ENCODE peak calls at places on chromosomes 5 and 9, in six cellular contexts. I is ovary, Y is body of pancreas, K is GM12891, O is lower leg skin, L is IMR-90. U is an unnamed sample.

GRCh38 chr5:34517249-34517648 is 138.9 kb upstream of the RAI14 start:
- DNase-seq in I (no peak), Y (no peak), K (no peak), O (no peak), L (peak; percentile 86), U (no peak)

GRCh38 chr5:160434022-160434531 is 12.4 kb downstream of the PTTG1 start:
- DNase-seq in I (no peak), Y (peak; percentile 51), K (no peak), O (no peak), L (no peak), U (no peak)

GRCh38 chr5:6723122-6723885 is 10.1 kb downstream of the TENT4A start:
- DNase-seq in I (no peak), Y (no peak), K (no peak), O (no peak), L (no peak), U (no peak)

GRCh38 chr5:11602298-11602697 is 301.9 kb downstream of the CTNND2 start:
- DNase-seq in I (no peak), Y (no peak), K (no peak), O (no peak), L (no peak), U (no peak)

GRCh38 chr5:76153996-76154395 is 70.8 kb downstream of the SV2C start:
- DNase-seq in I (no peak), Y (no peak), K (no peak), O (no peak), L (no peak), U (no peak)

GRCh38 chr5:41510176-41510831 is at the start of gene PLCXD3:
- DNase-seq in I (peak; percentile 54), Y (peak; percentile 58), K (no peak), O (no peak), L (no peak), U (no peak)

GRCh38 chr9:107274096-107274495 is 9.0 kb upstream of the RAD23B start:
- DNase-seq in I (no peak), Y (no peak), K (no peak), O (no peak), L (no peak), U (peak; percentile 27)

GRCh38 chr9:130149654-130150286 is 22.4 kb upstream of the NCS1 start:
- DNase-seq in I (no peak), Y (no peak), K (no peak), O (no peak), L (no peak), U (no peak)

GRCh38 chr5:80712914-80713313 is 58.1 kb upstream of the DHFR start:
- DNase-seq in I (no peak), Y (no peak), K (no peak), O (no peak), L (no peak), U (no peak)

GRCh38 chr5:5885782-5886181 is 463.3 kb downstream of the ICE1 start:
- DNase-seq in I (no peak), Y (no peak), K (no peak), O (no peak), L (no peak), U (no peak)

GRCh38 chr9:78298046-78298511 is 1.2 kb downstream of the PSAT1 start:
- DNase-seq in I (no peak), Y (no peak), K (peak; percentile 22), O (no peak), L (no peak), U (peak; percentile 60)

GRCh38 chr5:154103223-154103622 is 64.5 kb downstream of the MFAP3 start:
- DNase-seq in I (no peak), Y (no peak), K (no peak), O (no peak), L (no peak), U (no peak)

GRCh38 chr5:150628936-150629485 is 11.4 kb upstream of the SYNPO start:
- DNase-seq in I (no peak), Y (no peak), K (no peak), O (no peak), L (no peak), U (no peak)

GRCh38 chr5:59126665-59127354 is 543.9 kb downstream of the RAB3C start:
- DNase-seq in I (no peak), Y (no peak), K (no peak), O (no peak), L (peak; percentile 55), U (no peak)

GRCh38 chr5:56607551-56607950 is 207.8 kb upstream of the MAP3K1 start:
- DNase-seq in I (no peak), Y (no peak), K (no peak), O (no peak), L (peak; percentile 50), U (no peak)

GRCh38 chr5:93926831-93927600 is 185.6 kb upstream of the POU5F2 start:
- DNase-seq in I (no peak), Y (no peak), K (no peak), O (no peak), L (peak; percentile 51), U (no peak)

GRCh38 chr5:6383376-6383775 is 5.0 kb upstream of the MED10 start:
- DNase-seq in I (no peak), Y (no peak), K (no peak), O (no peak), L (no peak), U (no peak)

GRCh38 chr5:168482361-168482760 is 3.9 kb upstream of the RARS1 start:
- DNase-seq in I (no peak), Y (no peak), K (no peak), O (no peak), L (no peak), U (no peak)

GRCh38 chr5:168489059-168489458 is 2.8 kb downstream of the RARS1 start:
- DNase-seq in I (no peak), Y (no peak), K (no peak), O (no peak), L (no peak), U (no peak)

GRCh38 chr5:168481330-168481788 is 4.9 kb upstream of the RARS1 start:
- DNase-seq in I (no peak), Y (no peak), K (peak; percentile 47), O (no peak), L (no peak), U (no peak)

GRCh38 chr5:168480601-168481000 is 5.7 kb upstream of the RARS1 start:
- DNase-seq in I (no peak), Y (no peak), K (no peak), O (no peak), L (no peak), U (no peak)

DNA sequence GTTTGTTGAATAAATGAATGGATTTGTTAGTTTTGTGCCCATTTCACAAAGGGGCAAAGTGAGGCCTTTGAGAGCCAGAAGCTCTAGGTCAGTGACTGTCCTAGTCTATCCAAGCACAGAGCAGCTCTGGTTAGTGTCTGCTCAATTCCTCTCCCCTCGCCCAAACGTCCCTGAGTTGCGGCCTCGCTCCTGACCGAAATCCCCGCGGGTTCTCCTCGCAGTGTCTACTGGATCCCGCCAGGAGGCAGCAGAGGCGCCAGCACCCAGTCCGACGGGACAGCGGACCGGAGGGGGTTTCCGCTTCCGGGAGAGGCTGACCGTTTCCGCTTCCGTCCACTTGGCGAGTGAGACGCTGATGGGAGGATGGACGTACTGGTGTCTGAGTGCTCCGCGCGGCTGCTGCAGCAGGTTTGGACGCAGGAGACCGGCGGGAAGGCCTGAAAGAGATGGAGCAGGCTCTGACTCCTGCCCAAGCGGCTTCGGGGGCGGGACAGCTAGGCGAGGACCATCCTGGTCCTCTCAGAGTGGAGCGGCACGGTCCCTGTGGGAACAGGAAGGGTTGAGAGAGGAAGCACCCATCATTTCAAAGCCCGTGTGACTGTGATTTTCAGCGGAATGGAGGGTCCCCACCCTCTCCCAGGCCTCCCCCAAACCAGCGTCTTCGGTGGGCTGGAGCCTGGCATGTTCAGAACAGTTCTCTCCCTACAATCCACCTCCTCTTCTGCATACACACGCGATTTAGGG is at the start of gene RARS1:
- DNase-seq in I (peak; percentile 92), Y (peak; percentile 93), K (peak; percentile 79), O (peak; percentile 91), L (peak; percentile 94), U (peak; percentile 94)
- TF ChIP-seq POLR2A in I (peak; percentile 85), Y (peak; percentile 82), K (peak; percentile 97), O (peak; percentile 38), L (peak; percentile 91), U (peak; percentile 93)

DNA sequence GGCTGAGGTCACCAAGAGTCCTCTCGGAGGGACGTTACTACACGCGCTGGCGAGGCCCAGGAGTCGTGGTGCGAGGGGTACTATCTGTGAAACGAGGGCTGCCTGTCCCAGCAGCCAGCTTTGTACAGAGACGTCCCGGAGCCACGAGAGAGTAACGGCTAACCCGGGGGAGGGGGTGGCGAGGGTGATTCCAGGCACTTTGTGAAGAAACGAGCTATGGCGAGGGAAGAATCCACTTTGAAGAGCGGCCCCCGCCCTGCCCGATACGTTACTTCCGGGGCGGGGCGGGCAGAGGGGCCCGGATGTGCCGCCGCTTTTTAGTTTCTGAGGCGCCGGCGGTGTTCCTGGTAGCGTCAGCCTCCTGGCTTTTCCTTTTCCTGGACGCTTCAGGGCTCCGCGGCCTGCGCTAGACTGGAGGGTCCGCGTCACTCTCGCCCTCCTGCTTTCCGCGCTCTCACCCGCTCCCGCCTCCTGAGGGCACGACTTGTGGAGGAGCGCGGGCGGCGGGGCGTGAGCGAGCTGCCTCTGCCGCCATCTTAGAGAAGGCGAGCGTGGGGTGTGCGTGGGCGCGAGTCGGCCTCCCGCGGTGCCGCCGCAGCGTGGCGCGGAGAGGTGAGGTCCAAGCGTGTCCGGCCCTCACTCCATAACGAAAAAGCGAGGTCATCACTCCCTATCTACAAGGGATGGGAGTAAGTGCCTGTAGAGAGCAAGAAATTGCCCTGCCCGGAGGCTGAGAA is 533 bp upstream of the RFX3 start:
- DNase-seq in I (peak; percentile 84), Y (peak; percentile 87), K (peak; percentile 35), O (peak; percentile 86), L (peak; percentile 79), U (peak; percentile 90)
- TF ChIP-seq POLR2A in I (peak; percentile 96), Y (peak; percentile 97), K (peak; percentile 91), O (peak; percentile 97), L (peak; percentile 94), U (peak; percentile 98)

DNA sequence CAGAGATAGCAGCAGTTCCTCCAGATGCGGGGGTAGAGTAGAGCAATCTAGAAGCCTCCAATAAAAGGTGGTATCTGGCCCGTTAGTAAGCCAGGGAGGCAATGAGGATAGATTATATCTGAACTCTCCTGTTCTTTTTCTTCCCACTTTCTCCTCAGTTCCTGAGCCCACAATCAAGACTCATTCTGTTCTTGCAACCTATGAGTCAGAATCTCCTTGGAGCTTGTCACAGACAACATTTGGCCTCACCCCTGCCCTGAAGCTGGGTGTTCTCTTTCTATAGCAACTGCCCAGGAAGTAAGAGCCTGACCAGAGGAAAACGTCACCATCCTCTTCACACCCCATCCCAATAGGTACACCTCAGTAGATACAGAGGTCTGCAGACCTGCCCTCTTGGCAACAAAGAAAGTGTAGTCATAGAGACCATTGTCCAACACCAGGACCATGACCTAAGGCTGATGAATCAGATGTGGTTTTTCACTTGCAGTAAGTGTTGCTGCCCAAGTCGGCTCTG is 76.3 kb upstream of the PCA3 start:
- DNase-seq in I (no peak), Y (no peak), K (no peak), O (no peak), L (peak; percentile 69), U (no peak)
- TF ChIP-seq POLR2A in I (no peak), Y (no peak), K (no peak), O (no peak), L (no peak), U (no peak)

DNA sequence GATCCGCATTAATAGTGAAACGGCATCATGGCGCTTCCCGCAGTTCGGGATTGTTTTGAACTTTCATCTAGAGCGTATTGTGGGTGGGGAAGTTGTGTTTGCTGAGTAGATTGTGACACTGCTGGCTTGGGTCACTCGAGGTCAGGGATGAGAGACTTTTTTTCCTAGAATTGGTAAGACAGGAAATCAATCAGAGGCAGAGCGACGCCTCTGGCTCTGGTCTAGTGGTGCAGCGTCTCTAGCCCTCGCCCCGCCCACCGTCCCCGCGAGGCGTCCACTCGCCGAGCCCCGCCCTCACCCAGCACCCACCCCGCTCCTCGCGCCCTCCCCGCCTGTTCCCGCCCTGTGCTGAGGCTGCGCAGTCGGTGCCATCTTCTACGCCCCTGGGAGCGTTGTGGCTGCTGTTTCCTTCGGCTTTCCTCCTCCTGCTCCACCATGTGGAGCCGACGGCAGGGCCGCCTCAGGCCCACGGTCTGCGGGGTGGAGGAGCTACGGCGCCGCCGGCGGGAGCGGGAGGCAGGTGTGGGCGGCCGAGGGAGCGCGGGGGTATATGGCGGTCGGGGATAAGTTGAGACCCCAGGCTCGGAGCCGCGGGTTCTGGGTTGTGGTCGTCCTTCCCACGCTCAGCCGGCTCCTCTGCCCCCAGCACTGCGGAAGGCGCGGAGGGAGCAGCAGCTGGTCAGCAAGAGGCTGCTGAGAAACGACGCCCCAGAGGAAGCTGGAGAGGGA is at the start of gene TMCO6:
- DNase-seq in I (peak; percentile 97), Y (peak; percentile 98), K (peak; percentile 98), O (peak; percentile 97), L (peak; percentile 89), U (peak; percentile 98)
- TF ChIP-seq POLR2A in I (peak; percentile 19), Y (peak; percentile 72), K (peak; percentile 67), O (no peak), L (no peak), U (peak; percentile 67)

U was measured in erythroblast.